ENCODE peak calls at places on chromosomes 6 and 20, in six cellular contexts. N is activated T-helper 1 cell treated with anti-CD3 and anti-CD28 coated beads, Interleukin-2, amount 50 U/mL, for 16 hours; Q is MCF 10A; P is fibroblast of pulmonary artery; T is activated T-cell treated with anti-CD3 and anti-CD28 coated beads, Interleukin-2, amount 50 U/mL, for 72 hours; X is T-helper 1 cell. B is an unnamed sample.

GRCh38 chr6:85362652-85363310 is 87.1 kb upstream of the NT5E start:
- DNase-seq in N (no peak), Q (peak; percentile 10), P (no peak), T (no peak), X (no peak), B (no peak)

GRCh38 chr6:80520195-80520594 is 413.7 kb downstream of the BCKDHB start:
- DNase-seq in N (no peak), Q (peak; percentile 75), P (peak; percentile 76), T (no peak), X (no peak), B (no peak)

GRCh38 chr20:18654448-18654773 is 66.6 kb downstream of the DTD1 start:
- DNase-seq in N (no peak), Q (no peak), P (no peak), T (no peak), X (no peak), B (no peak)

GRCh38 chr6:121506761-121507754 is 71.6 kb downstream of the GJA1 start:
- DNase-seq in N (no peak), Q (peak; percentile 28), P (peak; percentile 54), T (no peak), X (no peak), B (no peak)

GRCh38 chr6:44298055-44298803 is 14.9 kb downstream of the AARS2 start:
- DNase-seq in N (no peak), Q (no peak), P (no peak), T (no peak), X (no peak), B (no peak)

GRCh38 chr6:65671922-65672321 is 35.1 kb downstream of the EYS start:
- DNase-seq in N (no peak), Q (peak; percentile 16), P (no peak), T (no peak), X (no peak), B (no peak)

GRCh38 chr6:11223296-11223695 is 9.2 kb downstream of the NEDD9 start:
- DNase-seq in N (no peak), Q (no peak), P (peak; percentile 18), T (no peak), X (no peak), B (no peak)

GRCh38 chr6:148323344-148323743 is 19.3 kb upstream of the SASH1 start:
- DNase-seq in N (no peak), Q (no peak), P (no peak), T (no peak), X (no peak), B (no peak)

GRCh38 chr6:120198033-120198432 is 848.5 kb upstream of the MAN1A1 start:
- DNase-seq in N (no peak), Q (peak; percentile 39), P (peak; percentile 95), T (no peak), X (no peak), B (no peak)

GRCh38 chr6:108609276-108609769 is 48.6 kb downstream of the FOXO3 start:
- DNase-seq in N (no peak), Q (peak; percentile 54), P (peak; percentile 58), T (no peak), X (no peak), B (no peak)

GRCh38 chr20:8388146-8388545 is 256.1 kb downstream of the PLCB1 start:
- DNase-seq in N (no peak), Q (peak; percentile 5), P (peak; percentile 44), T (no peak), X (no peak), B (no peak)

GRCh38 chr6:2129076-2129695 is 116.2 kb downstream of the GMDS start:
- DNase-seq in N (no peak), Q (no peak), P (no peak), T (no peak), X (no peak), B (no peak)

GRCh38 chr6:36954262-36954931 is at the start of gene PI16:
- DNase-seq in N (no peak), Q (no peak), P (no peak), T (no peak), X (no peak), B (no peak)

GRCh38 chr6:33316603-33317417 is 734 bp downstream of the ZBTB22 start:
- DNase-seq in N (no peak), Q (no peak), P (no peak), T (no peak), X (no peak), B (no peak)